ENCODE peak calls at places on chromosomes 7 and 10, in four cellular contexts. K is mesendoderm, W is IMR-90, I is H1. R is an unnamed sample.

GRCh38 chr7:2150445-2150815 is 82.3 kb downstream of the MAD1L1 start:
- DNase-seq in K (no peak), W (no peak), I (no peak), R (no peak)

GRCh38 chr10:47314416-47314970 is 7.8 kb upstream of the GDF2 start:
- DNase-seq in K (no peak), W (no peak), I (no peak), R (no peak)

GRCh38 chr7:7972128-7972527 is 3.5 kb downstream of the GLCCI1 start:
- DNase-seq in K (no peak), W (peak), I (no peak), R (no peak)

GRCh38 chr7:116231543-116232401 is 21.4 kb downstream of the TES start:
- DNase-seq in K (peak), W (peak), I (no peak), R (no peak)

GRCh38 chr7:39948375-39948774 is 1.7 kb upstream of the CDK13 start:
- DNase-seq in K (no peak), W (no peak), I (no peak), R (no peak)

GRCh38 chr10:122342293-122343134 is 32.0 kb upstream of the PLEKHA1 start:
- DNase-seq in K (peak), W (peak), I (peak), R (no peak)

GRCh38 chr10:1203216-1203615 is 147.0 kb downstream of the WDR37 start:
- DNase-seq in K (no peak), W (no peak), I (no peak), R (peak)

GRCh38 chr10:30059209-30060107 is at the start of gene JCAD:
- DNase-seq in K (peak), W (no peak), I (no peak), R (peak)

GRCh38 chr10:48491422-48492139 is 113.3 kb downstream of the ARHGAP22 start:
- DNase-seq in K (no peak), W (no peak), I (no peak), R (no peak)

GRCh38 chr7:105766421-105767191 is 109.8 kb downstream of the ATXN7L1 start:
- DNase-seq in K (no peak), W (peak), I (no peak), R (no peak)

DNA sequence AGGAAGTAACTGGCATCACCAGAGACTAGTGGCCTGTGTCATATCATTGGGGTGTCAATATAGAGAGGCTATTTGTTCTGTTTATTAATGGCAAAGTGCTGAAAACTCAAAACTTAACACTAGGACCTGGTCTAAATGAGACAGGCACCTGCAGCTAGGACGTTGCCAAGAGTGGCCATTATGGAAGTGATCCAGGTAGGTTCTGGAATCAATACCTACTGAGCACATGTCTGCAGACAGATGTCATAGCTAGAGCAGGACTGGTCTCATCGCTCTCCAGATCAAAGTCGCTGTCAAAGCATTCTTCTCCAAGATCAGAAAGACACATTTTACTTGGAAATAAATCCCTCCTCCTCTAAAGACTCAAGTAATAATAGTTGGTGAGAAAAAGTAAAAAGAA is 40.3 kb downstream of the THNSL1 start:
- DNase-seq in K (no peak), W (no peak), I (no peak), R (no peak)
- H3K56ac ChIP-seq in K (no peak), W (no peak), I (no peak), R (no peak)

GRCh38 chr10:35631404-35631803 is 10.7 kb downstream of the FZD8 start:
- DNase-seq in K (no peak), W (no peak), I (no peak), R (no peak)
- H3K56ac ChIP-seq in K (no peak), W (no peak), I (no peak), R (no peak)

DNA sequence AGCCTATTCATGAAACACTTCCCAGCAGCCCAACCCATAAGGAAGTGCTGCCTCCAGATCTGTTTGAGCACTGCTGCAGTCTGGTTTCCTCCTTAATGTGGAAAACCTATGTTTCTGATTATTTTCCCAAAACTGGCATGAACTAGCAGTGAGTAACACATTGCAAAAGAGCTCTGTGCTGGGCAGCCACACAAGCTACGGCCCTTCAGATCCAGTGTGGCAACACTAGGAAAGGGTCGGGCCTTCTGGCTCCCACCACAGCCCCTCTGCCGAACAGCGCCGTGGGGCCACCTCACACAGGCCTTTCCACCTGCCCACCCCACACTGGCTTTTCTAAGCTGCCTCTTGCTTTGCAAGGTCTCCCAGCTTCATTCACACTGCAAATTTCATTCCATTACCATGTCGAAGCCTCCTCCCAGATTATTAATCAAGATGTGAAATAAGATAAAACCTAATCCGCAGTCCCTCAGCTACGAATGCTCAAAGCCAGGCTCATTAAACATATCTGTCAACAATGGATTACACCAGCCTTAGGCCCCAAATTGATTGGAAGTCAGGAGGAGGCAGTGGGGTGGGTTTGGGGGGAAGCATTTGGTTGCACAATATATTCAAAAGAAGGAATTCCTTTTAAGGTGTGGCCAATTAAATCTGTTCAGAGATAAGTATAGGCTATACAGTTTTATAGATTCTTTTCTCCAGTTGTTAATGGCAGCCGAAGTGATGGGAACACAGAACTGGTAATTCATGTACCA is 223.8 kb downstream of the MTERF1 start:
- DNase-seq in K (peak), W (no peak), I (no peak), R (no peak)
- H3K56ac ChIP-seq in K (no peak), W (no peak), I (no peak), R (no peak)

DNA sequence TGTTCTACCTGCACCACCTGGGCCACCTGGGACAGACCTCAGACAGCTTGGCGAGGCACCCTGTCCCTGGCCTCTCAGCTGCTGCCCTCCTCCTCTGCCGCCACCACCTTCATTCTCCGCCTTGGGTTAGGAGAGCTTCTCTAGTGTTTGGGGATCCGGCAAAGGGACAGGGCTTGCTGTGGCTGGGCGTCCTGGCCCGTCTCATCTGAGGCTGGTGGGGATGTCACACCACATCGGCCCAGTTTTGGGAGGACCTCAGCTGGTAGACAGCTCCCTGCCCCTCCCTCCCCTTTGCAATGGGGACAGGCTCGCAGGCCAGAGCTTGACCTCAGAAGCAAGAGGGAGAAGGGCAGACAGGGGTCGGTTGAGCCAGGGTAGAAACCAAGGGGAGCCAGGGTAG is 26.4 kb downstream of the SPOCK2 start:
- DNase-seq in K (no peak), W (no peak), I (no peak), R (no peak)
- H3K56ac ChIP-seq in K (no peak), W (no peak), I (no peak), R (no peak)

GRCh38 chr7:127667751-127668530 is 15.9 kb downstream of the SND1 start:
- DNase-seq in K (no peak), W (peak), I (no peak), R (no peak)

GRCh38 chr7:127666602-127667001 is 14.6 kb downstream of the SND1 start:
- DNase-seq in K (no peak), W (no peak), I (no peak), R (no peak)

GRCh38 chr7:127671341-127671740 is 19.3 kb downstream of the SND1 start:
- DNase-seq in K (no peak), W (no peak), I (no peak), R (no peak)

GRCh38 chr7:127665922-127666321 is 13.9 kb downstream of the SND1 start:
- DNase-seq in K (peak), W (no peak), I (peak), R (peak)

GRCh38 chr7:127667017-127667670 is 15.2 kb downstream of the SND1 start:
- DNase-seq in K (no peak), W (peak), I (no peak), R (no peak)
- H3K56ac ChIP-seq in K (no peak), W (peak), I (no peak), R (no peak)

R was measured in H9.